ENCODE peak calls at places on chromosomes 1 and 21, in seven cellular contexts. S is heart left ventricle, Q is pancreas, A is colonic mucosa, Y is HCT116, X is astrocyte of the spinal cord, U is fibroblast of villous mesenchyme. I is an unnamed sample.

GRCh38 chr1:201123866-201124265 is 3.1 kb downstream of the ASCL5 start:
- DNase-seq in S (no peak), Q (no peak), A (no peak), Y (no peak), X (no peak), U (no peak), I (no peak)

GRCh38 chr1:6962956-6963915 is 178.0 kb downstream of the CAMTA1 start:
- DNase-seq in S (peak; percentile 74), Q (peak; percentile 45), A (peak; percentile 92), Y (peak; percentile 88), X (no peak), U (no peak), I (no peak)

GRCh38 chr1:15180945-15181523 is 27.5 kb downstream of the TMEM51 start:
- DNase-seq in S (no peak), Q (no peak), A (peak; percentile 65), Y (no peak), X (no peak), U (no peak), I (no peak)

GRCh38 chr1:71307451-71307850 is 226.6 kb upstream of the ZRANB2 start:
- DNase-seq in S (no peak), Q (no peak), A (peak; percentile 25), Y (no peak), X (peak; percentile 54), U (peak; percentile 63), I (peak; percentile 49)

GRCh38 chr1:155261401-155261887 is 716 bp downstream of the SCAMP3 start:
- DNase-seq in S (no peak), Q (no peak), A (peak; percentile 36), Y (no peak), X (peak; percentile 13), U (no peak), I (no peak)

GRCh38 chr1:155893389-155894142 is 17.6 kb downstream of the RIT1 start:
- DNase-seq in S (no peak), Q (no peak), A (no peak), Y (peak; percentile 27), X (peak; percentile 80), U (peak; percentile 83), I (peak; percentile 93)

GRCh38 chr1:161013591-161014513 is 7.1 kb downstream of the F11R start:
- DNase-seq in S (peak; percentile 84), Q (peak; percentile 85), A (peak; percentile 94), Y (no peak), X (no peak), U (peak; percentile 99), I (peak; percentile 97)

GRCh38 chr1:9589719-9590157 is 1.0 kb downstream of the TMEM201 start:
- DNase-seq in S (no peak), Q (no peak), A (no peak), Y (no peak), X (peak; percentile 6), U (peak; percentile 8), I (no peak)

GRCh38 chr1:46615735-46616134 is 876 bp downstream of the MOB3C start:
- DNase-seq in S (no peak), Q (no peak), A (no peak), Y (no peak), X (no peak), U (no peak), I (no peak)

GRCh38 chr1:245180496-245180895 is 25.7 kb downstream of the KIF26B start:
- DNase-seq in S (no peak), Q (no peak), A (no peak), Y (no peak), X (peak; percentile 37), U (no peak), I (no peak)

GRCh38 chr21:33020558-33021100 is 5.1 kb upstream of the OLIG2 start:
- DNase-seq in S (no peak), Q (no peak), A (no peak), Y (no peak), X (no peak), U (no peak), I (no peak)

DNA sequence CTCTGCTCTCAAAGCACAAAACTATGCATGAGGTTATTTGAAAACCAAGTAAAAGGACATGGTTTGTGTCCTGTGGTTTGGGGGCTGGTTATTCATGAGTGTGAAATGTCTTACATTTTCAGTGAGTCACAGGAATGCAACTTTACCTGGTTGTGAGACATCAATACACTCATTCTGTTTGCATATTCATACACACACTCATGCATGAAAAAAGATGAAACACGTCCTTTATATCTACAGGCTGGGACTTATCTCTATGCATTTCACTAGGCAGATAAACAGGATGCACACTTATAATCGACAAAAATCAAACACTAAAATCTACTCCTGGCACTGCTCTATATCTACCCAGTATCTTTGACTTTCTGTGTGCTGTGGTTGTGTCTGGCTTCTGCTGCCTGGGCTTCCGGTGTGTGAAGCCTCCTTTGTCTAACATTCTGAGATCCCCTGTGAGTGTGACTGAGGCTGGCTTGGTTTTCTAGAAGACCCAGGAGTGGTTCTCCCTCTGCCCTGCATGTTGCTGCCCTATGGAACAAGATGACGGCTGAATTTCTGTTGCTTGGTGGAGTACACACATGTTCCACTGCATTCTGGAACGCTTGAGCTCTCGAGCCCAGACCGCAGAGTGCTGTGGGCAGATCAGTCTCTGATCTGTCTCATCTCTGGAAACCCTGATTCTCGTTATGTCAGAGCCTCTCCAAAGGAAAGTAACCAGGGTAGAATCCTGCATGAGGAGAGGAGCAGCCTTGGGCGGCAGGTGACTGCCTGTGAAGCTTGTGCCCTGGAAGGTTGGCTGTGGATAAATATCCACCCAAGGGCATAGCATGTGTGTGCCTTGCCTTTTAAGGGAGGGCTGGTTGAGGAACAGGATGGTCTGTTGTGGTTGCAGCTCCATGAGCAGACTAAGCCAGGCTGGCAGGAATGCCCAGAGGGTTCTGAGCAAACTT is 19.7 kb upstream of the FASLG start:
- DNase-seq in S (peak; percentile 45), Q (no peak), A (peak; percentile 21), Y (peak; percentile 59), X (peak; percentile 96), U (peak; percentile 72), I (peak; percentile 69)
- H3K4me3 ChIP-seq in S (no peak overlapping the region), Q (no peak overlapping the region), A (no peak overlapping the region), Y (no peak overlapping the region), X (no peak overlapping the region), U (no peak overlapping the region), I (no peak overlapping the region)

GRCh38 chr1:241838831-241839365 is 9.1 kb upstream of the EXO1 start:
- DNase-seq in S (no peak), Q (no peak), A (no peak), Y (no peak), X (no peak), U (no peak), I (no peak)

GRCh38 chr1:241837901-241838300 is 10.1 kb upstream of the EXO1 start:
- DNase-seq in S (no peak), Q (no peak), A (no peak), Y (no peak), X (peak; percentile 51), U (peak; percentile 94), I (peak; percentile 69)

GRCh38 chr1:241837413-241837812 is 10.6 kb upstream of the EXO1 start:
- DNase-seq in S (no peak), Q (no peak), A (no peak), Y (no peak), X (no peak), U (no peak), I (no peak)

GRCh38 chr1:241836944-241837343 is 11.1 kb upstream of the EXO1 start:
- DNase-seq in S (no peak), Q (no peak), A (no peak), Y (no peak), X (no peak), U (no peak), I (no peak)

GRCh38 chr1:241834733-241835377 is 13.1 kb upstream of the EXO1 start:
- DNase-seq in S (no peak), Q (no peak), A (no peak), Y (peak; percentile 26), X (peak; percentile 69), U (peak; percentile 69), I (peak; percentile 62)
- TF ChIP-seq CTCF in S (peak; percentile 52), Q (no peak), A (peak; percentile 43), Y (peak; percentile 70), X (peak; percentile 80), U (peak; percentile 84), I (peak; percentile 78)

DNA sequence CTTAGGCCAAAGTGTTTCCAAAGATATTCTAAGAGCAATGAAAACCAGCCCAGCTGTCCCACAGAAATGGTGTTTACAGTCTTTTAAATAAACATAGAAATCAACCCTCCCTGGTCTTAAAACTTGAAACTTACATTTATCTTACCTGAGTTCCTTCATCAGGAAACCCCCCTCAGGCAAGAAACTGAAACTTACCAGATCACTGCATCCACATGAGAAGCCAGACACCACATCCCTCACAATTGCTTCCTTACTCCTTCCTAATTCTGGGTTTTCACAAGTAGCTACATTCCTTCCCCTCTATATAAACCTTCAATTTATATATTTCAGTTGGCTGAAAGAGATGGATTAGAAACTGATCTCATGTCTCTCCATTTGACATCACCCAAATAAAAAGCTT is 563.0 kb upstream of the CHRM3 start:
- DNase-seq in S (no peak), Q (no peak), A (no peak), Y (no peak), X (no peak), U (no peak), I (no peak)
- H3K4me3 ChIP-seq in S (no peak overlapping the region), Q (no peak overlapping the region), A (no peak overlapping the region), Y (no peak overlapping the region), X (no peak overlapping the region), U (no peak overlapping the region), I (no peak overlapping the region)

GRCh38 chr1:159916240-159917051 is 8.9 kb downstream of the TAGLN2 start:
- DNase-seq in S (no peak), Q (no peak), A (no peak), Y (no peak), X (peak; percentile 67), U (peak; percentile 95), I (peak; percentile 91)
- TF ChIP-seq CTCF in S (no peak), Q (no peak), A (no peak), Y (no peak), X (no peak), U (no peak), I (no peak)